ENCODE peak calls at places on chromosome 12, in five cellular contexts. P, E, V, R and D are unnamed samples.

GRCh38 chr12:77725611-77726010 is 105.1 kb upstream of the NAV3 start:
- DNase-seq in P (peak; percentile 10), E (no peak), V (no peak), R (peak; percentile 77), D (peak; percentile 70)

GRCh38 chr12:116448165-116448756 is 110.9 kb upstream of the MAP1LC3B2 start:
- DNase-seq in P (no peak), E (no peak), V (no peak), R (no peak), D (no peak)

GRCh38 chr12:96241484-96242256 is 47.5 kb downstream of the ELK3 start:
- DNase-seq in P (no peak), E (no peak), V (no peak), R (peak; percentile 72), D (no peak)

GRCh38 chr12:129163861-129164260 is 310.6 kb downstream of the GLT1D1 start:
- DNase-seq in P (no peak), E (no peak), V (no peak), R (no peak), D (no peak)

GRCh38 chr12:2613674-2614073 is 181.1 kb upstream of the FKBP4 start:
- DNase-seq in P (peak; percentile 94), E (peak; percentile 79), V (peak; percentile 54), R (peak; percentile 97), D (peak; percentile 90)

GRCh38 chr12:28318273-28318672 is 128.0 kb downstream of the CCDC91 start:
- DNase-seq in P (no peak), E (no peak), V (no peak), R (no peak), D (no peak)

GRCh38 chr12:110002691-110003515 is 3.7 kb downstream of the ANKRD13A start:
- DNase-seq in P (peak; percentile 27), E (no peak), V (no peak), R (peak; percentile 5), D (no peak)

GRCh38 chr12:68259318-68259940 is 6.0 kb upstream of the IL22 start:
- DNase-seq in P (peak; percentile 94), E (no peak), V (no peak), R (peak; percentile 91), D (peak; percentile 81)

GRCh38 chr12:104823985-104824441 is 134.1 kb downstream of the SLC41A2 start:
- DNase-seq in P (no peak), E (no peak), V (peak; percentile 22), R (no peak), D (no peak)

GRCh38 chr12:94186461-94187237 is 38.3 kb downstream of the PLXNC1 start:
- DNase-seq in P (no peak), E (peak; percentile 61), V (no peak), R (peak; percentile 59), D (no peak)

GRCh38 chr12:11798856-11799530 is 149.5 kb downstream of the ETV6 start:
- DNase-seq in P (peak; percentile 92), E (peak; percentile 13), V (no peak), R (peak; percentile 92), D (peak; percentile 71)

GRCh38 chr12:111274820-111275219 is 94.1 kb downstream of the PHETA1 start:
- DNase-seq in P (no peak), E (no peak), V (peak; percentile 15), R (no peak), D (no peak)

GRCh38 chr12:11827096-11827841 is 177.8 kb downstream of the ETV6 start:
- DNase-seq in P (no peak), E (peak; percentile 75), V (no peak), R (no peak), D (no peak)

GRCh38 chr12:94994312-94994711 is 9.2 kb downstream of the NDUFA12 start:
- DNase-seq in P (peak; percentile 86), E (peak; percentile 72), V (peak; percentile 43), R (peak; percentile 80), D (no peak)

GRCh38 chr12:106205208-106206069 is 42.4 kb downstream of the CKAP4 start:
- DNase-seq in P (peak; percentile 44), E (peak; percentile 73), V (peak; percentile 64), R (no peak), D (no peak)

GRCh38 chr12:41795910-41796309 is 348.8 kb downstream of the GXYLT1 start:
- DNase-seq in P (no peak), E (no peak), V (peak; percentile 4), R (no peak), D (no peak)

GRCh38 chr12:131290255-131290959 is 336.7 kb downstream of the ADGRD1 start:
- DNase-seq in P (no peak), E (no peak), V (no peak), R (no peak), D (no peak)

GRCh38 chr12:112466011-112466422 is 47.3 kb downstream of the PTPN11 start:
- DNase-seq in P (no peak), E (no peak), V (no peak), R (no peak), D (no peak)

GRCh38 chr12:123150804-123151678 is at the start of gene PITPNM2:
- DNase-seq in P (peak; percentile 57), E (peak; percentile 53), V (no peak), R (peak; percentile 46), D (no peak)

GRCh38 chr12:59938190-59938962 is 342.5 kb downstream of the SLC16A7 start:
- DNase-seq in P (no peak), E (no peak), V (no peak), R (no peak), D (no peak)

GRCh38 chr12:125773033-125773432 is 707.8 kb downstream of the AACS start:
- DNase-seq in P (no peak), E (no peak), V (peak; percentile 6), R (no peak), D (no peak)

GRCh38 chr12:14207946-14208612 is 157.4 kb upstream of the ATF7IP start:
- DNase-seq in P (peak; percentile 79), E (no peak), V (peak; percentile 55), R (no peak), D (no peak)

GRCh38 chr12:26810330-26810729 is 22.7 kb downstream of the ITPR2 start:
- DNase-seq in P (peak; percentile 53), E (peak; percentile 59), V (no peak), R (peak; percentile 88), D (peak; percentile 65)

GRCh38 chr12:16036073-16036472 is 124.9 kb downstream of the DERA start:
- DNase-seq in P (no peak), E (no peak), V (no peak), R (no peak), D (no peak)

GRCh38 chr12:122909442-122910288 is 13.7 kb upstream of the VPS37B start:
- DNase-seq in P (no peak), E (peak; percentile 75), V (no peak), R (no peak), D (no peak)

GRCh38 chr12:46786774-46787173 is 39.0 kb downstream of the SLC38A4 start:
- DNase-seq in P (peak; percentile 49), E (no peak), V (no peak), R (peak; percentile 47), D (peak; percentile 71)

GRCh38 chr12:49061157-49061650 is 610 bp upstream of the KMT2D start:
- DNase-seq in P (no peak), E (no peak), V (no peak), R (no peak), D (no peak)

GRCh38 chr12:23209793-23210192 is 584.8 kb downstream of the ETNK1 start:
- DNase-seq in P (peak; percentile 29), E (no peak), V (no peak), R (no peak), D (no peak)

GRCh38 chr12:113462117-113462774 is 9.4 kb downstream of the LHX5 start:
- DNase-seq in P (peak; percentile 57), E (peak; percentile 81), V (peak; percentile 67), R (peak; percentile 68), D (no peak)

DNA sequence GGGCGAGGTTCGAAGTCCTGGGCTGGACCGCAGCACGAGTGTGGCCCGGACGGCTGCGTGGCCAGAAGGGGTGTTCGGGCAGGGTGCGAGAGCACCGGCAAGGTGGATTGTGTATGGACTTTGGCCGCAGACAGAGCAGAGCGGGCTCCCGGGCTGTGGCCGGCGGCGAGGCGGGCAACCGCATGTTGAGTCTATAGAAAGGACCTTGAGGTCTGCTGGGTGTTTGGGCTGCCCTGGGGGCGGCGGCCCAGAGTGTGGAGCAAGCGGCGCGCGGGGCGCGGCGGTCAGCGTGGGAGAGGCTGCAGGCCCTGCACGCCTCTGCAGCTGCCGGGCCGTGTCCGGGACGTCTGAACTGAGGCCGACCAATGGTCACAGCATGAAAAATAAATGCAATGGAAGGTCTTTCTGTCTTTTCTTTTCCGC is 5.7 kb upstream of the HOXC9 start:
- DNase-seq in P (no peak), E (no peak), V (no peak), R (no peak), D (no peak)
- H3K4me3 ChIP-seq in P (no peak overlapping the region), E (no peak overlapping the region), V (peak overlapping the region; percentile 78), R (no peak overlapping the region), D (peak overlapping the region; percentile 96)

GRCh38 chr12:6946920-6947374 is 3.1 kb downstream of the C12orf57 start:
- DNase-seq in P (no peak), E (no peak), V (no peak), R (no peak), D (no peak)

GRCh38 chr12:6947615-6948014 is 3.5 kb upstream of the PTPN6 start:
- DNase-seq in P (no peak), E (no peak), V (no peak), R (no peak), D (no peak)

GRCh38 chr12:6950944-6951540 is at the start of gene PTPN6:
- DNase-seq in P (no peak), E (peak; percentile 33), V (no peak), R (no peak), D (no peak)

GRCh38 chr12:6950401-6950801 is 755 bp upstream of the PTPN6 start:
- DNase-seq in P (no peak), E (no peak), V (no peak), R (no peak), D (no peak)

DNA sequence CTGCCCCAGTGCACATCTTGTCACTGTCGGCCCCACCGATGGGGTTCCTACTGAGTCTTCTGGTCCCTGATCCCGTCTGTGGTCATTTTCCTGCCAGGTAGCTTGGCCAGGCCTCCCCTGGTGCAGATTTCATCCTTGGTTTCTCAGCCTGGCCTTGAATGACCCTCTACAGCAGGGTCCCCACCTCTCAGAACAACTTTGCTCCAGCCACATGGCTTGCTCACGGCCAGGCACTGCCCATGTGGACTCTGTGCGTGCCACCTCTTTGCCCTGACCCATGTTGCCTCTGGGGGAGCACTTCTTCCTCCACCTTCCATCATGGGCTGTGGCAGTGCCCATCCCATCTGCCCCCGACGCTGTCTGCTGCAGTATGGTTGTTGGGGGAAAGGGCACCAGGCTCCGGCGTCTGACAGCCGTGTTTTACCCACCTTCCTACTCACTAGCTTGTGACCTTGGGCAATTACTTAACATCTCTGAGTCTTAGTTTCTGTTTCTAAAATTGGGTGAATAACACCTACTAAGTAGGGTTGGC is 2.0 kb upstream of the PTPN6 start:
- DNase-seq in P (no peak), E (peak; percentile 34), V (no peak), R (no peak), D (no peak)
- TF ChIP-seq CTCF in P (no peak), E (no peak), V (no peak), R (no peak), D (no peak)

DNA sequence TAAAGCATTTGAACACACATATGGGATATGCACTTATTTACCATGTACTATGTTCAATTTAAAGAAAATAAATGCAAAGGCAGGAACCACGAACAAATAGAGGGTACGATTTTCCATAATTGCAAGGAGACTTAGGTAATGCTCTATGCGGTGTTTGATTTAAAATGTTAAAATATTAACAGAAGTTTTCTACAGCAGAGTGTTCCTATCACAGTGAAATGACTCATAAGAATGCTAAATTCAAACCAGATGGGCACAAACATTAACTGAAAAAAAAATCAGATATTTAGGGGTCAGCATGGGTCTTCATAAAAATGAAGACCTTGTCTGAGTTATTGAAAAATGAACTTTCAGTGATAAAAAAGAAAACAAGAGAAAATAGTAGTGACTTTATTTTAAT is 65.4 kb downstream of the LLPH start:
- DNase-seq in P (no peak), E (no peak), V (no peak), R (peak; percentile 59), D (no peak)
- H3K4me3 ChIP-seq in P (no peak overlapping the region), E (no peak overlapping the region), V (no peak overlapping the region), R (no peak overlapping the region), D (no peak overlapping the region)

GRCh38 chr12:100986595-100987547 is 192.3 kb downstream of the ANO4 start:
- DNase-seq in P (no peak), E (no peak), V (no peak), R (peak; percentile 44), D (peak; percentile 29)
- TF ChIP-seq CTCF in P (no peak), E (no peak), V (no peak), R (no peak), D (no peak)